ENCODE peak calls at places on chromosomes 16 and 17, in nine cellular contexts. One of them, this sample, is unnamed.

GRCh38 chr16:66365588-66365987 is 903 bp upstream of the CDH5 start:
- DNase-seq in activated CD4-positive, CD25-positive, alpha-beta regulatory T cell treated with anti-CD3 and anti-CD28 coated beads, Interleukin-2, amount 50 U/mL, for 16 hours: no peak
- DNase-seq in stimulated activated CD4-positive, alpha-beta T cell treated with anti-CD3 and anti-CD28 coated beads, Interleukin-12 subunit alpha, Interleukin-12 subunit beta, amount 100 ng/mL, for 4 hours: no peak
- DNase-seq in naive B cell: no peak
- DNase-seq in CD4-positive, alpha-beta T cell: no peak
- DNase-seq in AG04450: no peak
- DNase-seq in NCI-H2081: no peak
- DNase-seq in DMS 273 treated with DMSO at 0.1 percent for 48 hours: no peak
- DNase-seq in stimulated activated naive CD8-positive, alpha-beta T cell treated with anti-CD3 and anti-CD28 coated beads, Interleukin-15, Interleukin-2, amounts not matched to agents 100 U/mL and 50 U/mL, for 24 hours: no peak
- DNase-seq in this sample: no peak

GRCh38 chr17:75816693-75817092 is 27.5 kb downstream of the UNC13D start:
- DNase-seq in stimulated activated naive CD8-positive, alpha-beta T cell treated with anti-CD3 and anti-CD28 coated beads, Interleukin-15, Interleukin-2, amounts not matched to agents 100 U/mL and 50 U/mL, for 24 hours: no peak
- DNase-seq in naive B cell: no peak
- DNase-seq in stimulated activated CD4-positive, alpha-beta T cell treated with anti-CD3 and anti-CD28 coated beads, Interleukin-12 subunit alpha, Interleukin-12 subunit beta, amount 100 ng/mL, for 4 hours: no peak
- DNase-seq in AG04450: no peak
- DNase-seq in activated CD4-positive, CD25-positive, alpha-beta regulatory T cell treated with anti-CD3 and anti-CD28 coated beads, Interleukin-2, amount 50 U/mL, for 16 hours: no peak
- DNase-seq in NCI-H2081: no peak
- DNase-seq in DMS 273 treated with DMSO at 0.1 percent for 48 hours: no peak
- DNase-seq in CD4-positive, alpha-beta T cell: no peak
- DNase-seq in this sample: no peak

GRCh38 chr16:27441276-27441675 is 39.3 kb downstream of the IL21R start:
- DNase-seq in activated CD4-positive, CD25-positive, alpha-beta regulatory T cell treated with anti-CD3 and anti-CD28 coated beads, Interleukin-2, amount 50 U/mL, for 16 hours: no peak
- DNase-seq in CD4-positive, alpha-beta T cell: no peak
- DNase-seq in DMS 273 treated with DMSO at 0.1 percent for 48 hours: no peak
- DNase-seq in stimulated activated CD4-positive, alpha-beta T cell treated with anti-CD3 and anti-CD28 coated beads, Interleukin-12 subunit alpha, Interleukin-12 subunit beta, amount 100 ng/mL, for 4 hours: no peak
- DNase-seq in stimulated activated naive CD8-positive, alpha-beta T cell treated with anti-CD3 and anti-CD28 coated beads, Interleukin-15, Interleukin-2, amounts not matched to agents 100 U/mL and 50 U/mL, for 24 hours: peak; percentile 1
- DNase-seq in AG04450: no peak
- DNase-seq in naive B cell: no peak
- DNase-seq in NCI-H2081: no peak
- DNase-seq in this sample: no peak

GRCh38 chr17:6059406-6059805 is 10.8 kb upstream of the WSCD1 start:
- DNase-seq in stimulated activated CD4-positive, alpha-beta T cell treated with anti-CD3 and anti-CD28 coated beads, Interleukin-12 subunit alpha, Interleukin-12 subunit beta, amount 100 ng/mL, for 4 hours: no peak
- DNase-seq in stimulated activated naive CD8-positive, alpha-beta T cell treated with anti-CD3 and anti-CD28 coated beads, Interleukin-15, Interleukin-2, amounts not matched to agents 100 U/mL and 50 U/mL, for 24 hours: no peak
- DNase-seq in CD4-positive, alpha-beta T cell: no peak
- DNase-seq in naive B cell: no peak
- DNase-seq in activated CD4-positive, CD25-positive, alpha-beta regulatory T cell treated with anti-CD3 and anti-CD28 coated beads, Interleukin-2, amount 50 U/mL, for 16 hours: no peak
- DNase-seq in DMS 273 treated with DMSO at 0.1 percent for 48 hours: no peak
- DNase-seq in NCI-H2081: no peak
- DNase-seq in AG04450: no peak
- DNase-seq in this sample: no peak

GRCh38 chr17:60249517-60249826 is 99.7 kb downstream of the CA4 start:
- DNase-seq in CD4-positive, alpha-beta T cell: no peak
- DNase-seq in AG04450: no peak
- DNase-seq in NCI-H2081: no peak
- DNase-seq in naive B cell: no peak
- DNase-seq in activated CD4-positive, CD25-positive, alpha-beta regulatory T cell treated with anti-CD3 and anti-CD28 coated beads, Interleukin-2, amount 50 U/mL, for 16 hours: no peak
- DNase-seq in stimulated activated naive CD8-positive, alpha-beta T cell treated with anti-CD3 and anti-CD28 coated beads, Interleukin-15, Interleukin-2, amounts not matched to agents 100 U/mL and 50 U/mL, for 24 hours: no peak
- DNase-seq in DMS 273 treated with DMSO at 0.1 percent for 48 hours: no peak
- DNase-seq in stimulated activated CD4-positive, alpha-beta T cell treated with anti-CD3 and anti-CD28 coated beads, Interleukin-12 subunit alpha, Interleukin-12 subunit beta, amount 100 ng/mL, for 4 hours: no peak
- DNase-seq in this sample: no peak

GRCh38 chr17:76948301-76948700 is 80.1 kb downstream of the MGAT5B start:
- DNase-seq in stimulated activated naive CD8-positive, alpha-beta T cell treated with anti-CD3 and anti-CD28 coated beads, Interleukin-15, Interleukin-2, amounts not matched to agents 100 U/mL and 50 U/mL, for 24 hours: no peak
- DNase-seq in CD4-positive, alpha-beta T cell: no peak
- DNase-seq in DMS 273 treated with DMSO at 0.1 percent for 48 hours: no peak
- DNase-seq in stimulated activated CD4-positive, alpha-beta T cell treated with anti-CD3 and anti-CD28 coated beads, Interleukin-12 subunit alpha, Interleukin-12 subunit beta, amount 100 ng/mL, for 4 hours: no peak
- DNase-seq in AG04450: no peak
- DNase-seq in naive B cell: no peak
- DNase-seq in NCI-H2081: no peak
- DNase-seq in activated CD4-positive, CD25-positive, alpha-beta regulatory T cell treated with anti-CD3 and anti-CD28 coated beads, Interleukin-2, amount 50 U/mL, for 16 hours: no peak
- DNase-seq in this sample: no peak

GRCh38 chr17:64245218-64246145 is 17.6 kb downstream of the TEX2 start:
- DNase-seq in AG04450: no peak
- DNase-seq in activated CD4-positive, CD25-positive, alpha-beta regulatory T cell treated with anti-CD3 and anti-CD28 coated beads, Interleukin-2, amount 50 U/mL, for 16 hours: no peak
- DNase-seq in NCI-H2081: no peak
- DNase-seq in CD4-positive, alpha-beta T cell: no peak
- DNase-seq in DMS 273 treated with DMSO at 0.1 percent for 48 hours: no peak
- DNase-seq in stimulated activated CD4-positive, alpha-beta T cell treated with anti-CD3 and anti-CD28 coated beads, Interleukin-12 subunit alpha, Interleukin-12 subunit beta, amount 100 ng/mL, for 4 hours: no peak
- DNase-seq in stimulated activated naive CD8-positive, alpha-beta T cell treated with anti-CD3 and anti-CD28 coated beads, Interleukin-15, Interleukin-2, amounts not matched to agents 100 U/mL and 50 U/mL, for 24 hours: no peak
- DNase-seq in naive B cell: no peak
- DNase-seq in this sample: no peak

GRCh38 chr17:76791053-76791980 is 53.4 kb downstream of the MFSD11 start:
- DNase-seq in CD4-positive, alpha-beta T cell: peak; percentile 49
- DNase-seq in naive B cell: peak; percentile 9
- DNase-seq in AG04450: no peak
- DNase-seq in DMS 273 treated with DMSO at 0.1 percent for 48 hours: peak; percentile 68
- DNase-seq in stimulated activated CD4-positive, alpha-beta T cell treated with anti-CD3 and anti-CD28 coated beads, Interleukin-12 subunit alpha, Interleukin-12 subunit beta, amount 100 ng/mL, for 4 hours: peak; percentile 23
- DNase-seq in NCI-H2081: no peak
- DNase-seq in stimulated activated naive CD8-positive, alpha-beta T cell treated with anti-CD3 and anti-CD28 coated beads, Interleukin-15, Interleukin-2, amounts not matched to agents 100 U/mL and 50 U/mL, for 24 hours: peak; percentile 45
- DNase-seq in activated CD4-positive, CD25-positive, alpha-beta regulatory T cell treated with anti-CD3 and anti-CD28 coated beads, Interleukin-2, amount 50 U/mL, for 16 hours: no peak
- DNase-seq in this sample: no peak

GRCh38 chr17:28563475-28563874 is 7.8 kb downstream of the PIGS start:
- DNase-seq in CD4-positive, alpha-beta T cell: no peak
- DNase-seq in AG04450: no peak
- DNase-seq in activated CD4-positive, CD25-positive, alpha-beta regulatory T cell treated with anti-CD3 and anti-CD28 coated beads, Interleukin-2, amount 50 U/mL, for 16 hours: no peak
- DNase-seq in stimulated activated CD4-positive, alpha-beta T cell treated with anti-CD3 and anti-CD28 coated beads, Interleukin-12 subunit alpha, Interleukin-12 subunit beta, amount 100 ng/mL, for 4 hours: no peak
- DNase-seq in naive B cell: no peak
- DNase-seq in DMS 273 treated with DMSO at 0.1 percent for 48 hours: no peak
- DNase-seq in NCI-H2081: no peak
- DNase-seq in stimulated activated naive CD8-positive, alpha-beta T cell treated with anti-CD3 and anti-CD28 coated beads, Interleukin-15, Interleukin-2, amounts not matched to agents 100 U/mL and 50 U/mL, for 24 hours: no peak
- DNase-seq in this sample: no peak

GRCh38 chr16:85718682-85719081 is 29.9 kb upstream of the GINS2 start:
- DNase-seq in AG04450: no peak
- DNase-seq in activated CD4-positive, CD25-positive, alpha-beta regulatory T cell treated with anti-CD3 and anti-CD28 coated beads, Interleukin-2, amount 50 U/mL, for 16 hours: no peak
- DNase-seq in DMS 273 treated with DMSO at 0.1 percent for 48 hours: no peak
- DNase-seq in stimulated activated naive CD8-positive, alpha-beta T cell treated with anti-CD3 and anti-CD28 coated beads, Interleukin-15, Interleukin-2, amounts not matched to agents 100 U/mL and 50 U/mL, for 24 hours: peak; percentile 36
- DNase-seq in naive B cell: peak; percentile 24
- DNase-seq in stimulated activated CD4-positive, alpha-beta T cell treated with anti-CD3 and anti-CD28 coated beads, Interleukin-12 subunit alpha, Interleukin-12 subunit beta, amount 100 ng/mL, for 4 hours: no peak
- DNase-seq in NCI-H2081: no peak
- DNase-seq in CD4-positive, alpha-beta T cell: no peak
- DNase-seq in this sample: peak; percentile 56

GRCh38 chr16:81826523-81826922 is 47.4 kb downstream of the PLCG2 start:
- DNase-seq in CD4-positive, alpha-beta T cell: no peak
- DNase-seq in naive B cell: no peak
- DNase-seq in activated CD4-positive, CD25-positive, alpha-beta regulatory T cell treated with anti-CD3 and anti-CD28 coated beads, Interleukin-2, amount 50 U/mL, for 16 hours: no peak
- DNase-seq in stimulated activated CD4-positive, alpha-beta T cell treated with anti-CD3 and anti-CD28 coated beads, Interleukin-12 subunit alpha, Interleukin-12 subunit beta, amount 100 ng/mL, for 4 hours: no peak
- DNase-seq in AG04450: no peak
- DNase-seq in NCI-H2081: no peak
- DNase-seq in DMS 273 treated with DMSO at 0.1 percent for 48 hours: no peak
- DNase-seq in stimulated activated naive CD8-positive, alpha-beta T cell treated with anti-CD3 and anti-CD28 coated beads, Interleukin-15, Interleukin-2, amounts not matched to agents 100 U/mL and 50 U/mL, for 24 hours: no peak
- DNase-seq in this sample: no peak

GRCh38 chr16:75179208-75179607 is 27.8 kb downstream of the CTRB2 start:
- DNase-seq in NCI-H2081: no peak
- DNase-seq in activated CD4-positive, CD25-positive, alpha-beta regulatory T cell treated with anti-CD3 and anti-CD28 coated beads, Interleukin-2, amount 50 U/mL, for 16 hours: no peak
- DNase-seq in AG04450: no peak
- DNase-seq in naive B cell: no peak
- DNase-seq in CD4-positive, alpha-beta T cell: no peak
- DNase-seq in stimulated activated naive CD8-positive, alpha-beta T cell treated with anti-CD3 and anti-CD28 coated beads, Interleukin-15, Interleukin-2, amounts not matched to agents 100 U/mL and 50 U/mL, for 24 hours: no peak
- DNase-seq in DMS 273 treated with DMSO at 0.1 percent for 48 hours: no peak
- DNase-seq in stimulated activated CD4-positive, alpha-beta T cell treated with anti-CD3 and anti-CD28 coated beads, Interleukin-12 subunit alpha, Interleukin-12 subunit beta, amount 100 ng/mL, for 4 hours: no peak
- DNase-seq in this sample: no peak

GRCh38 chr16:67241008-67241900 is 6.0 kb downstream of the FHOD1 start:
- DNase-seq in AG04450: peak; percentile 67
- DNase-seq in DMS 273 treated with DMSO at 0.1 percent for 48 hours: no peak
- DNase-seq in naive B cell: no peak
- DNase-seq in NCI-H2081: no peak
- DNase-seq in activated CD4-positive, CD25-positive, alpha-beta regulatory T cell treated with anti-CD3 and anti-CD28 coated beads, Interleukin-2, amount 50 U/mL, for 16 hours: no peak
- DNase-seq in stimulated activated CD4-positive, alpha-beta T cell treated with anti-CD3 and anti-CD28 coated beads, Interleukin-12 subunit alpha, Interleukin-12 subunit beta, amount 100 ng/mL, for 4 hours: no peak
- DNase-seq in stimulated activated naive CD8-positive, alpha-beta T cell treated with anti-CD3 and anti-CD28 coated beads, Interleukin-15, Interleukin-2, amounts not matched to agents 100 U/mL and 50 U/mL, for 24 hours: no peak
- DNase-seq in CD4-positive, alpha-beta T cell: no peak
- DNase-seq in this sample: no peak

GRCh38 chr16:74577882-74578366 is 29.0 kb downstream of the GLG1 start:
- DNase-seq in NCI-H2081: no peak
- DNase-seq in DMS 273 treated with DMSO at 0.1 percent for 48 hours: no peak
- DNase-seq in naive B cell: no peak
- DNase-seq in stimulated activated CD4-positive, alpha-beta T cell treated with anti-CD3 and anti-CD28 coated beads, Interleukin-12 subunit alpha, Interleukin-12 subunit beta, amount 100 ng/mL, for 4 hours: no peak
- DNase-seq in activated CD4-positive, CD25-positive, alpha-beta regulatory T cell treated with anti-CD3 and anti-CD28 coated beads, Interleukin-2, amount 50 U/mL, for 16 hours: no peak
- DNase-seq in stimulated activated naive CD8-positive, alpha-beta T cell treated with anti-CD3 and anti-CD28 coated beads, Interleukin-15, Interleukin-2, amounts not matched to agents 100 U/mL and 50 U/mL, for 24 hours: no peak
- DNase-seq in AG04450: peak; percentile 34
- DNase-seq in CD4-positive, alpha-beta T cell: no peak
- DNase-seq in this sample: no peak

GRCh38 chr16:66928702-66929388 is 3.5 kb upstream of the RRAD start:
- DNase-seq in naive B cell: no peak
- DNase-seq in activated CD4-positive, CD25-positive, alpha-beta regulatory T cell treated with anti-CD3 and anti-CD28 coated beads, Interleukin-2, amount 50 U/mL, for 16 hours: no peak
- DNase-seq in stimulated activated naive CD8-positive, alpha-beta T cell treated with anti-CD3 and anti-CD28 coated beads, Interleukin-15, Interleukin-2, amounts not matched to agents 100 U/mL and 50 U/mL, for 24 hours: peak; percentile 72
- DNase-seq in DMS 273 treated with DMSO at 0.1 percent for 48 hours: no peak
- DNase-seq in CD4-positive, alpha-beta T cell: peak; percentile 19
- DNase-seq in stimulated activated CD4-positive, alpha-beta T cell treated with anti-CD3 and anti-CD28 coated beads, Interleukin-12 subunit alpha, Interleukin-12 subunit beta, amount 100 ng/mL, for 4 hours: no peak
- DNase-seq in NCI-H2081: no peak
- DNase-seq in AG04450: no peak
- DNase-seq in this sample: no peak

GRCh38 chr16:16155234-16155633 is 68.1 kb downstream of the ABCC6 start:
- DNase-seq in CD4-positive, alpha-beta T cell: no peak
- DNase-seq in DMS 273 treated with DMSO at 0.1 percent for 48 hours: no peak
- DNase-seq in stimulated activated naive CD8-positive, alpha-beta T cell treated with anti-CD3 and anti-CD28 coated beads, Interleukin-15, Interleukin-2, amounts not matched to agents 100 U/mL and 50 U/mL, for 24 hours: no peak
- DNase-seq in AG04450: no peak
- DNase-seq in stimulated activated CD4-positive, alpha-beta T cell treated with anti-CD3 and anti-CD28 coated beads, Interleukin-12 subunit alpha, Interleukin-12 subunit beta, amount 100 ng/mL, for 4 hours: no peak
- DNase-seq in naive B cell: no peak
- DNase-seq in NCI-H2081: no peak
- DNase-seq in activated CD4-positive, CD25-positive, alpha-beta regulatory T cell treated with anti-CD3 and anti-CD28 coated beads, Interleukin-2, amount 50 U/mL, for 16 hours: no peak
- DNase-seq in this sample: no peak

GRCh38 chr16:11045846-11046245 is 101.5 kb downstream of the CLEC16A start:
- DNase-seq in stimulated activated CD4-positive, alpha-beta T cell treated with anti-CD3 and anti-CD28 coated beads, Interleukin-12 subunit alpha, Interleukin-12 subunit beta, amount 100 ng/mL, for 4 hours: no peak
- DNase-seq in AG04450: no peak
- DNase-seq in stimulated activated naive CD8-positive, alpha-beta T cell treated with anti-CD3 and anti-CD28 coated beads, Interleukin-15, Interleukin-2, amounts not matched to agents 100 U/mL and 50 U/mL, for 24 hours: no peak
- DNase-seq in NCI-H2081: no peak
- DNase-seq in activated CD4-positive, CD25-positive, alpha-beta regulatory T cell treated with anti-CD3 and anti-CD28 coated beads, Interleukin-2, amount 50 U/mL, for 16 hours: no peak
- DNase-seq in naive B cell: no peak
- DNase-seq in DMS 273 treated with DMSO at 0.1 percent for 48 hours: no peak
- DNase-seq in CD4-positive, alpha-beta T cell: no peak
- DNase-seq in this sample: no peak

GRCh38 chr16:2486645-2487516 is 12.0 kb downstream of the TBC1D24 start:
- DNase-seq in activated CD4-positive, CD25-positive, alpha-beta regulatory T cell treated with anti-CD3 and anti-CD28 coated beads, Interleukin-2, amount 50 U/mL, for 16 hours: peak; percentile 57
- DNase-seq in NCI-H2081: no peak
- DNase-seq in AG04450: no peak
- DNase-seq in DMS 273 treated with DMSO at 0.1 percent for 48 hours: no peak
- DNase-seq in CD4-positive, alpha-beta T cell: peak; percentile 78
- DNase-seq in naive B cell: peak; percentile 82
- DNase-seq in stimulated activated CD4-positive, alpha-beta T cell treated with anti-CD3 and anti-CD28 coated beads, Interleukin-12 subunit alpha, Interleukin-12 subunit beta, amount 100 ng/mL, for 4 hours: peak; percentile 64
- DNase-seq in stimulated activated naive CD8-positive, alpha-beta T cell treated with anti-CD3 and anti-CD28 coated beads, Interleukin-15, Interleukin-2, amounts not matched to agents 100 U/mL and 50 U/mL, for 24 hours: peak; percentile 77
- DNase-seq in this sample: peak; percentile 81

GRCh38 chr17:63680700-63681099 is 19.2 kb downstream of the LIMD2 start:
- DNase-seq in AG04450: no peak
- DNase-seq in stimulated activated CD4-positive, alpha-beta T cell treated with anti-CD3 and anti-CD28 coated beads, Interleukin-12 subunit alpha, Interleukin-12 subunit beta, amount 100 ng/mL, for 4 hours: no peak
- DNase-seq in stimulated activated naive CD8-positive, alpha-beta T cell treated with anti-CD3 and anti-CD28 coated beads, Interleukin-15, Interleukin-2, amounts not matched to agents 100 U/mL and 50 U/mL, for 24 hours: no peak
- DNase-seq in DMS 273 treated with DMSO at 0.1 percent for 48 hours: no peak
- DNase-seq in NCI-H2081: no peak
- DNase-seq in CD4-positive, alpha-beta T cell: no peak
- DNase-seq in activated CD4-positive, CD25-positive, alpha-beta regulatory T cell treated with anti-CD3 and anti-CD28 coated beads, Interleukin-2, amount 50 U/mL, for 16 hours: no peak
- DNase-seq in naive B cell: no peak
- DNase-seq in this sample: no peak

GRCh38 chr16:10616744-10617640 is 36.6 kb upstream of the EMP2 start:
- DNase-seq in activated CD4-positive, CD25-positive, alpha-beta regulatory T cell treated with anti-CD3 and anti-CD28 coated beads, Interleukin-2, amount 50 U/mL, for 16 hours: no peak
- DNase-seq in AG04450: no peak
- DNase-seq in naive B cell: no peak
- DNase-seq in DMS 273 treated with DMSO at 0.1 percent for 48 hours: peak; percentile 41
- DNase-seq in NCI-H2081: no peak
- DNase-seq in stimulated activated naive CD8-positive, alpha-beta T cell treated with anti-CD3 and anti-CD28 coated beads, Interleukin-15, Interleukin-2, amounts not matched to agents 100 U/mL and 50 U/mL, for 24 hours: no peak
- DNase-seq in CD4-positive, alpha-beta T cell: no peak
- DNase-seq in stimulated activated CD4-positive, alpha-beta T cell treated with anti-CD3 and anti-CD28 coated beads, Interleukin-12 subunit alpha, Interleukin-12 subunit beta, amount 100 ng/mL, for 4 hours: no peak
- DNase-seq in this sample: no peak

GRCh38 chr16:87534751-87535150 is 41.9 kb upstream of the ZCCHC14 start:
- DNase-seq in stimulated activated naive CD8-positive, alpha-beta T cell treated with anti-CD3 and anti-CD28 coated beads, Interleukin-15, Interleukin-2, amounts not matched to agents 100 U/mL and 50 U/mL, for 24 hours: no peak
- DNase-seq in stimulated activated CD4-positive, alpha-beta T cell treated with anti-CD3 and anti-CD28 coated beads, Interleukin-12 subunit alpha, Interleukin-12 subunit beta, amount 100 ng/mL, for 4 hours: no peak
- DNase-seq in CD4-positive, alpha-beta T cell: no peak
- DNase-seq in DMS 273 treated with DMSO at 0.1 percent for 48 hours: no peak
- DNase-seq in AG04450: no peak
- DNase-seq in activated CD4-positive, CD25-positive, alpha-beta regulatory T cell treated with anti-CD3 and anti-CD28 coated beads, Interleukin-2, amount 50 U/mL, for 16 hours: no peak
- DNase-seq in NCI-H2081: no peak
- DNase-seq in naive B cell: no peak
- DNase-seq in this sample: no peak

This sample was measured in NCI-H1417.